ENCODE peak calls at places on chromosome 14, in six cellular contexts. X, L, V, C, F and N are unnamed samples.

GRCh38 chr14:23057757-23058653 is 685 bp upstream of the CDH24 start:
- DNase-seq in X (peak), L (peak), V (peak), C (no peak), F (peak), N (no peak)

GRCh38 chr14:32608880-32609279 is 279.8 kb downstream of the AKAP6 start:
- DNase-seq in X (no peak), L (no peak), V (no peak), C (no peak), F (no peak), N (no peak)

GRCh38 chr14:47948981-47949380 is 273.6 kb upstream of the MDGA2 start:
- DNase-seq in X (no peak), L (no peak), V (no peak), C (no peak), F (no peak), N (no peak)

GRCh38 chr14:65096323-65097089 is 5.8 kb downstream of the MAX start:
- DNase-seq in X (no peak), L (peak), V (no peak), C (no peak), F (no peak), N (no peak)

GRCh38 chr14:68574906-68575305 is 218.0 kb downstream of the ZFP36L1 start:
- DNase-seq in X (no peak), L (no peak), V (no peak), C (no peak), F (no peak), N (no peak)

GRCh38 chr14:48536318-48536717 is 860.9 kb upstream of the MDGA2 start:
- DNase-seq in X (no peak), L (no peak), V (no peak), C (no peak), F (peak), N (no peak)

GRCh38 chr14:29749327-29749726 is 178.3 kb downstream of the PRKD1 start:
- DNase-seq in X (no peak), L (no peak), V (no peak), C (no peak), F (no peak), N (no peak)

GRCh38 chr14:34700622-34701130 is 13.7 kb downstream of the CFL2 start:
- DNase-seq in X (no peak), L (no peak), V (no peak), C (no peak), F (no peak), N (no peak)

GRCh38 chr14:90301580-90302181 is 30.1 kb downstream of the NRDE2 start:
- DNase-seq in X (no peak), L (no peak), V (peak), C (no peak), F (peak), N (peak)

GRCh38 chr14:35406811-35407630 is 2.5 kb upstream of the NFKBIA start:
- DNase-seq in X (no peak), L (no peak), V (no peak), C (no peak), F (peak), N (no peak)

GRCh38 chr14:54758041-54758440 is 144.6 kb downstream of the GCH1 start:
- DNase-seq in X (peak), L (no peak), V (no peak), C (no peak), F (no peak), N (no peak)

GRCh38 chr14:104639889-104640548 is 35.4 kb upstream of the TMEM179 start:
- DNase-seq in X (peak), L (peak), V (no peak), C (no peak), F (peak), N (no peak)

GRCh38 chr14:74613211-74613914 is 1.3 kb upstream of the LTBP2 start:
- DNase-seq in X (no peak), L (no peak), V (no peak), C (no peak), F (no peak), N (no peak)

GRCh38 chr14:21095430-21096205 is 2.8 kb downstream of the ZNF219 start:
- DNase-seq in X (no peak), L (no peak), V (no peak), C (no peak), F (no peak), N (no peak)

GRCh38 chr14:49417790-49418189 is 168.4 kb downstream of the RPS29 start:
- DNase-seq in X (no peak), L (no peak), V (no peak), C (no peak), F (no peak), N (no peak)

GRCh38 chr14:76701981-76702380 is 59.3 kb upstream of the VASH1 start:
- DNase-seq in X (no peak), L (no peak), V (no peak), C (peak), F (no peak), N (no peak)

GRCh38 chr14:64700894-64701293 is 3.3 kb upstream of the PLEKHG3 start:
- DNase-seq in X (no peak), L (no peak), V (no peak), C (no peak), F (no peak), N (no peak)

GRCh38 chr14:87082917-87083316 is 910.1 kb downstream of the GALC start:
- DNase-seq in X (no peak), L (no peak), V (no peak), C (no peak), F (no peak), N (no peak)

GRCh38 chr14:36766974-36767373 is 105.3 kb downstream of the PAX9 start:
- DNase-seq in X (no peak), L (no peak), V (no peak), C (no peak), F (no peak), N (no peak)

GRCh38 chr14:88421286-88421685 is 35.8 kb downstream of the SPATA7 start:
- DNase-seq in X (no peak), L (no peak), V (no peak), C (no peak), F (no peak), N (no peak)

GRCh38 chr14:28754209-28754985 is 12.2 kb upstream of the FOXG1 start:
- DNase-seq in X (no peak), L (no peak), V (peak), C (no peak), F (peak), N (no peak)

GRCh38 chr14:82431031-82431430 is 897.4 kb upstream of the SEL1L start:
- DNase-seq in X (no peak), L (no peak), V (no peak), C (no peak), F (no peak), N (no peak)

GRCh38 chr14:46885566-46885965 is 234.0 kb upstream of the RPL10L start:
- DNase-seq in X (no peak), L (no peak), V (no peak), C (no peak), F (no peak), N (no peak)

GRCh38 chr14:51609987-51610283 is 41.8 kb upstream of the FRMD6 start:
- DNase-seq in X (peak), L (no peak), V (no peak), C (no peak), F (no peak), N (no peak)

GRCh38 chr14:25032092-25032784 is 17.7 kb downstream of the STXBP6 start:
- DNase-seq in X (no peak), L (no peak), V (no peak), C (no peak), F (peak), N (no peak)

GRCh38 chr14:90671835-90672234 is 144.4 kb downstream of the TTC7B start:
- DNase-seq in X (no peak), L (no peak), V (no peak), C (no peak), F (no peak), N (no peak)

GRCh38 chr14:76995279-76996035 is 33.1 kb downstream of the IRF2BPL start:
- DNase-seq in X (no peak), L (peak), V (no peak), C (no peak), F (no peak), N (no peak)

GRCh38 chr14:103699901-103700752 is 15.1 kb downstream of the XRCC3 start:
- DNase-seq in X (no peak), L (no peak), V (no peak), C (no peak), F (no peak), N (no peak)

GRCh38 chr14:89240414-89240813 is 176.6 kb downstream of the FOXN3 start:
- DNase-seq in X (no peak), L (no peak), V (no peak), C (no peak), F (no peak), N (no peak)

GRCh38 chr14:65332141-65332871 is 80.2 kb upstream of the FUT8 start:
- DNase-seq in X (no peak), L (no peak), V (no peak), C (no peak), F (no peak), N (no peak)

GRCh38 chr14:31208546-31209424 is 1.2 kb upstream of the HECTD1 start:
- DNase-seq in X (peak), L (no peak), V (no peak), C (peak), F (no peak), N (no peak)

GRCh38 chr14:64979336-64980074 is 7.2 kb upstream of the FNTB start:
- DNase-seq in X (no peak), L (no peak), V (no peak), C (no peak), F (no peak), N (no peak)

DNA sequence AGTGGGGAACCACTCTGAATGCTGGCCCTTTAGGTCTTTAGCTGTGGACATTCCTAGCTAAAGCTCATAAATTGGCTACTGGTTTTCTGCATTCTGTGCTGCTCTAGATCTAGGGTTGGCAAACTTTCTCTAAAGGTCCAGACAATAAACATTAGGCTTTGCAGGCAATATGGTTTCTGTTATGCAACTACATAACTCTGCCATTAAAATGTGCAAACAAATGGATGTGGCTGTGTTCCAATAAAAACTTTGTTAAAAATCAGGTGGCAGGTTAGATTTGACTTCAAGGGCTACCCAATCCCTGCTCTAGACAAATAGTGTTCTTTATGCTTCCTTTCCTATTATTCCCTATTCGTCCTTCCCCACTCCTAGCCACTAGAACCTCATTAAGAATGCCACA is 6.8 kb upstream of the LRRC9 start:
- DNase-seq in X (no peak), L (no peak), V (no peak), C (no peak), F (no peak), N (no peak)
- TF ChIP-seq POLR2AphosphoS5 in X (no peak), L (no peak), V (no peak), C (no peak), F (no peak), N (no peak)

GRCh38 chr14:71429900-71430299 is 502.3 kb upstream of the RGS6 start:
- DNase-seq in X (no peak), L (no peak), V (no peak), C (no peak), F (no peak), N (no peak)

GRCh38 chr14:71432334-71432733 is 499.9 kb upstream of the RGS6 start:
- DNase-seq in X (no peak), L (no peak), V (no peak), C (no peak), F (no peak), N (no peak)

GRCh38 chr14:71433303-71433702 is 498.9 kb upstream of the RGS6 start:
- DNase-seq in X (no peak), L (no peak), V (no peak), C (no peak), F (no peak), N (no peak)

GRCh38 chr14:71431169-71431525 is 501.1 kb upstream of the RGS6 start:
- DNase-seq in X (no peak), L (no peak), V (no peak), C (no peak), F (no peak), N (no peak)

DNA sequence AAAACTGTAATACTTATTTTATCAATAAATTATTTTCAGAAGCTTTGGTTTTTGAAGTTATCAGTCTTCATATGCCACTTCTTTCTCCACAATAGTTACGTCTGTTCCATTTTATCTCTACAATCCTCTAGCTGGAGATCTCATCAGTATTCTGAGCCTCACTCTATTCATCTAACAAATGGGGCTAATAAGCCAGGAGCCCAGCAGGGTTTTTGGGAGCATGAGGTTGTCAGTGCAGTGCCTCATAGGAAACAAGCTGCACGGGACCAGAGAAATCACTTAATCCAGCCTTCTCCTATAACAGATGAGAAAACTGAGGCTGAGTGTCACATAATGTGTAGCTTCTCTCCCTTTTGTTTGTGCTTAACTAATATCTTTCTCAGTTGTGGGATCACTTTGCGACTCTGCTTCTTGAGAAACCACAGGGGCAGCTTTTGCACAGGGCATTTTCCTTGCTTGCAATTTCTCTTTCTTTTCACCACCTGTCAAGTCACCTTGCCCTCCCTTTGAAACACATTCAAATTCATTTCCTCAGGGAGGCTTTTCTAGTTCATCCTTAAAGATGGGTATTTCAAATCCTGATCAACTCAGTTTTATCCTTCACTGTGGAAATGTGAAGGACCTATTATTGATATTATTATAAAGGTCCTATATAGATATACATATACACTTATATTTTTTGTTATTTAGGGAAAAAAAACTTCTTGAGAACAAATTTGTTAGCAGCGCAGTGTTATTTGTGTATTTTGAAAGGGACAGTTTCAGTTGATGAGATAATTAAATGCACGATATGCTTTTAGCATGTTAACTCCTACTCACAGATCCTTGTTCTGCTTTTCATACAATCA is 501.7 kb upstream of the RGS6 start:
- DNase-seq in X (no peak), L (no peak), V (no peak), C (no peak), F (no peak), N (no peak)
- TF ChIP-seq POLR2AphosphoS5 in X (no peak), L (no peak), V (no peak), C (no peak), F (no peak), N (no peak)

GRCh38 chr14:61653507-61653906 is 41.8 kb upstream of the HIF1A start:
- DNase-seq in X (no peak), L (no peak), V (no peak), C (no peak), F (no peak), N (no peak)
- TF ChIP-seq POLR2AphosphoS5 in X (no peak), L (no peak), V (no peak), C (peak), F (no peak), N (no peak)

GRCh38 chr14:53539489-53540126 is 386.5 kb upstream of the DDHD1 start:
- DNase-seq in X (peak), L (peak), V (peak), C (no peak), F (peak), N (no peak)
- TF ChIP-seq POLR2AphosphoS5 in X (no peak), L (no peak), V (no peak), C (no peak), F (no peak), N (no peak)